ENCODE peak calls at places on chromosomes 4 and X, in four cellular contexts. L, M, R and F are unnamed samples.
A peak's percentile ranks its signal among the peaks of the same experiment; 100 is the strongest.

GRCh38 chr4:6199344-6199921 is 916 bp downstream of the JAKMIP1 start:
- DNase-seq in L (peak; percentile 69), M (no peak), R (no peak), F (no peak)

GRCh38 chrX:143998261-143998660 is 114.4 kb downstream of the UBE2NL start:
- DNase-seq in L (no peak), M (no peak), R (no peak), F (no peak)

GRCh38 chr4:185341841-185342240 is 53.9 kb downstream of the LRP2BP start:
- DNase-seq in L (no peak), M (no peak), R (no peak), F (no peak)

GRCh38 chrX:79263550-79263949 is 103.6 kb downstream of the ITM2A start:
- DNase-seq in L (no peak), M (no peak), R (no peak), F (no peak)

GRCh38 chrX:17535229-17535628 is 160.2 kb downstream of the NHS start:
- DNase-seq in L (no peak), M (peak; percentile 19), R (no peak), F (no peak)

GRCh38 chr4:34422472-34422871 is 1821.8 kb downstream of the ARAP2 start:
- DNase-seq in L (no peak), M (peak; percentile 1), R (no peak), F (no peak)

GRCh38 chrX:29652484-29652883 is 562.9 kb upstream of the MAGEB2 start:
- DNase-seq in L (no peak), M (peak; percentile 73), R (no peak), F (peak; percentile 30)

GRCh38 chrX:45716747-45717146 is 516.1 kb upstream of the DIPK2B start:
- DNase-seq in L (no peak), M (no peak), R (no peak), F (no peak)

GRCh38 chrX:32448320-32448719 is 763.0 kb downstream of the DMD start:
- DNase-seq in L (no peak), M (peak; percentile 14), R (peak; percentile 10), F (no peak)

GRCh38 chrX:72247206-72247944 is 8.5 kb upstream of the ERCC6L start:
- DNase-seq in L (no peak), M (no peak), R (no peak), F (no peak)

GRCh38 chr4:150514709-150515108 is 67.2 kb upstream of the MAB21L2 start:
- DNase-seq in L (no peak), M (no peak), R (no peak), F (no peak)

GRCh38 chrX:106959897-106960296 is 39.7 kb downstream of the CLDN2 start:
- DNase-seq in L (no peak), M (peak; percentile 49), R (no peak), F (no peak)

GRCh38 chr4:41887821-41888699 is 47.2 kb upstream of the TMEM33 start:
- DNase-seq in L (no peak), M (peak; percentile 36), R (no peak), F (peak; percentile 15)